ENCODE peak calls at places on chromosomes 3 and 15, in four cellular contexts. Z is stimulated activated CD4-positive, alpha-beta T cell treated with anti-CD3 and anti-CD28 coated beads, Interleukin-12 subunit alpha, Interleukin-12 subunit beta, amount 100 ng/mL, for 48 hours; D is T-helper 2 cell; R is cardiac fibroblast. G is an unnamed sample.

GRCh38 chr3:119145500-119146167 is at the start of gene TEX55:
- DNase-seq in Z (no peak), D (peak; percentile 21), R (peak; percentile 69), G (no peak)

GRCh38 chr15:32029409-32029861 is 880 bp upstream of the CHRNA7 start:
- DNase-seq in Z (no peak), D (peak; percentile 3), R (no peak), G (peak; percentile 7)

GRCh38 chr15:35040339-35041255 is 44.5 kb downstream of the NANOGP8 start:
- DNase-seq in Z (no peak), D (no peak), R (no peak), G (no peak)

GRCh38 chr15:66430627-66431026 is 43.9 kb downstream of the MAP2K1 start:
- DNase-seq in Z (no peak), D (no peak), R (no peak), G (no peak)

GRCh38 chr3:59046839-59047238 is 3.0 kb downstream of the CFAP20DC start:
- DNase-seq in Z (no peak), D (no peak), R (no peak), G (no peak)

GRCh38 chr15:87752250-87752951 is 504.1 kb downstream of the NTRK3 start:
- DNase-seq in Z (no peak), D (no peak), R (peak; percentile 95), G (no peak)

GRCh38 chr15:52505141-52505540 is 23.5 kb downstream of the MYO5A start:
- DNase-seq in Z (no peak), D (no peak), R (no peak), G (no peak)

GRCh38 chr3:11650391-11650790 is 6.7 kb upstream of the VGLL4 start:
- DNase-seq in Z (no peak), D (peak; percentile 18), R (no peak), G (no peak)

GRCh38 chr3:131711114-131711786 is 208.5 kb upstream of the MRPL3 start:
- DNase-seq in Z (no peak), D (no peak), R (no peak), G (no peak)

GRCh38 chr3:36175113-36175812 is 205.0 kb upstream of the STAC start:
- DNase-seq in Z (no peak), D (no peak), R (no peak), G (no peak)

G was measured in stimulated activated naive CD8-positive, alpha-beta T cell treated with anti-CD3 and anti-CD28 coated beads, Interleukin-15, amount 100 ng/mL, for 72 hours.